ENCODE peak calls at places on chromosomes 16 and 17, in five cellular contexts. One of them, this sample, is unnamed.
A peak's percentile ranks its signal among the peaks of the same experiment; 100 is the strongest.

GRCh38 chr17:279356-279755 is 73.3 kb downstream of the RPH3AL start:
- DNase-seq in WTC11: no peak
- DNase-seq in K562: no peak
- DNase-seq in GM12878: no peak
- DNase-seq in HepG2: no peak
- DNase-seq in this sample: no peak

GRCh38 chr17:64491034-64491860 is 5.6 kb downstream of the POLG2 start:
- DNase-seq in WTC11: peak; percentile 29
- DNase-seq in K562: no peak
- DNase-seq in GM12878: no peak
- DNase-seq in HepG2: peak; percentile 57
- DNase-seq in this sample: no peak

GRCh38 chr17:36935681-36936454 is 1.4 kb upstream of the LHX1 start:
- DNase-seq in WTC11: peak; percentile 74
- DNase-seq in K562: peak; percentile 43
- DNase-seq in GM12878: no peak
- DNase-seq in HepG2: no peak
- DNase-seq in this sample: peak; percentile 83

GRCh38 chr16:71854369-71854948 is 8.7 kb downstream of the ATXN1L start:
- DNase-seq in WTC11: no peak
- DNase-seq in K562: no peak
- DNase-seq in GM12878: no peak
- DNase-seq in HepG2: no peak
- DNase-seq in this sample: no peak

GRCh38 chr16:57023541-57024249 is 34.3 kb downstream of the NLRC5 start:
- DNase-seq in WTC11: no peak
- DNase-seq in K562: no peak
- DNase-seq in GM12878: no peak
- DNase-seq in HepG2: no peak
- DNase-seq in this sample: no peak

GRCh38 chr17:6066183-6066948 is 3.8 kb upstream of the WSCD1 start:
- DNase-seq in WTC11: no peak
- DNase-seq in K562: no peak
- DNase-seq in GM12878: no peak
- DNase-seq in HepG2: no peak
- DNase-seq in this sample: no peak

GRCh38 chr17:40818343-40818732 is 4.1 kb downstream of the KRT10 start:
- DNase-seq in WTC11: no peak
- DNase-seq in K562: no peak
- DNase-seq in GM12878: no peak
- DNase-seq in HepG2: no peak
- DNase-seq in this sample: no peak

GRCh38 chr16:87570938-87571867 is 31.1 kb upstream of the JPH3 start:
- DNase-seq in WTC11: peak; percentile 85
- DNase-seq in K562: peak; percentile 68
- DNase-seq in GM12878: no peak
- DNase-seq in HepG2: peak; percentile 59
- DNase-seq in this sample: peak; percentile 85

GRCh38 chr16:54241525-54241924 is 45.1 kb downstream of the IRX3 start:
- DNase-seq in WTC11: no peak
- DNase-seq in K562: no peak
- DNase-seq in GM12878: no peak
- DNase-seq in HepG2: no peak
- DNase-seq in this sample: no peak

GRCh38 chr17:79913451-79913850 is 74.2 kb upstream of the CBX4 start:
- DNase-seq in WTC11: no peak
- DNase-seq in K562: no peak
- DNase-seq in GM12878: no peak
- DNase-seq in HepG2: no peak
- DNase-seq in this sample: no peak

GRCh38 chr17:52383493-52384100 is 225.1 kb upstream of the CA10 start:
- DNase-seq in WTC11: peak; percentile 56
- DNase-seq in K562: peak; percentile 13
- DNase-seq in GM12878: no peak
- DNase-seq in HepG2: peak; percentile 71
- DNase-seq in this sample: peak; percentile 69

GRCh38 chr17:68955181-68955841 is at the start of gene ABCA8:
- DNase-seq in WTC11: no peak
- DNase-seq in K562: no peak
- DNase-seq in GM12878: no peak
- DNase-seq in HepG2: no peak
- DNase-seq in this sample: no peak

GRCh38 chr17:9228408-9229159 is 207.3 kb downstream of the NTN1 start:
- DNase-seq in WTC11: no peak
- DNase-seq in K562: no peak
- DNase-seq in GM12878: no peak
- DNase-seq in HepG2: no peak
- DNase-seq in this sample: no peak

GRCh38 chr17:54903375-54903774 is 2.7 kb downstream of the TOM1L1 start:
- DNase-seq in WTC11: no peak
- DNase-seq in K562: no peak
- DNase-seq in GM12878: no peak
- DNase-seq in HepG2: peak; percentile 84
- DNase-seq in this sample: no peak

GRCh38 chr17:39757931-39758873 is 20.5 kb downstream of the GRB7 start:
- DNase-seq in WTC11: no peak
- DNase-seq in K562: no peak
- DNase-seq in GM12878: peak; percentile 90
- DNase-seq in HepG2: no peak
- DNase-seq in this sample: no peak

GRCh38 chr17:74639704-74640142 is 16.2 kb upstream of the CD300E start:
- DNase-seq in WTC11: no peak
- DNase-seq in K562: no peak
- DNase-seq in GM12878: peak; percentile 42
- DNase-seq in HepG2: no peak
- DNase-seq in this sample: no peak

GRCh38 chr16:75279277-75279676 is 27.9 kb upstream of the BCAR1 start:
- DNase-seq in WTC11: no peak
- DNase-seq in K562: no peak
- DNase-seq in GM12878: no peak
- DNase-seq in HepG2: no peak
- DNase-seq in this sample: no peak

GRCh38 chr16:1621851-1622250 is 9.7 kb downstream of the CRAMP1 start:
- DNase-seq in WTC11: no peak
- DNase-seq in K562: no peak
- DNase-seq in GM12878: no peak
- DNase-seq in HepG2: no peak
- DNase-seq in this sample: no peak

GRCh38 chr16:48829911-48830310 is 219.9 kb upstream of the N4BP1 start:
- DNase-seq in WTC11: no peak
- DNase-seq in K562: no peak
- DNase-seq in GM12878: no peak
- DNase-seq in HepG2: no peak
- DNase-seq in this sample: no peak

GRCh38 chr17:40373324-40373723 is 8.8 kb upstream of the GJD3 start:
- DNase-seq in WTC11: no peak
- DNase-seq in K562: no peak
- DNase-seq in GM12878: no peak
- DNase-seq in HepG2: no peak
- DNase-seq in this sample: no peak

GRCh38 chr17:28416703-28417311 is 10.8 kb upstream of the SLC46A1 start:
- DNase-seq in WTC11: peak; percentile 72
- DNase-seq in K562: peak; percentile 57
- DNase-seq in GM12878: no peak
- DNase-seq in HepG2: peak; percentile 87
- DNase-seq in this sample: no peak

GRCh38 chr17:81738801-81739393 is 26.8 kb downstream of the SLC25A10 start:
- DNase-seq in WTC11: no peak
- DNase-seq in K562: no peak
- DNase-seq in GM12878: no peak
- DNase-seq in HepG2: no peak
- DNase-seq in this sample: no peak

GRCh38 chr16:64657316-64658011 is 464.4 kb downstream of the CDH11 start:
- DNase-seq in WTC11: no peak
- DNase-seq in K562: no peak
- DNase-seq in GM12878: no peak
- DNase-seq in HepG2: no peak
- DNase-seq in this sample: no peak

GRCh38 chr16:66382966-66383299 is 16.4 kb downstream of the CDH5 start:
- DNase-seq in WTC11: no peak
- DNase-seq in K562: no peak
- DNase-seq in GM12878: no peak
- DNase-seq in HepG2: peak; percentile 41
- DNase-seq in this sample: no peak

GRCh38 chr17:79454826-79455225 is 156.0 kb downstream of the RBFOX3 start:
- DNase-seq in WTC11: no peak
- DNase-seq in K562: no peak
- DNase-seq in GM12878: no peak
- DNase-seq in HepG2: no peak
- DNase-seq in this sample: no peak

GRCh38 chr16:30786115-30786935 is 680 bp downstream of the ZNF629 start:
- DNase-seq in WTC11: peak; percentile 38
- DNase-seq in K562: peak; percentile 85
- DNase-seq in GM12878: no peak
- DNase-seq in HepG2: peak; percentile 60
- DNase-seq in this sample: peak; percentile 62

GRCh38 chr17:49252148-49252682 is 21.6 kb upstream of the PHOSPHO1 start:
- DNase-seq in WTC11: no peak
- DNase-seq in K562: peak; percentile 60
- DNase-seq in GM12878: no peak
- DNase-seq in HepG2: peak; percentile 42
- DNase-seq in this sample: no peak

GRCh38 chr17:7858487-7858832 is 657 bp downstream of the CYB5D1 start:
- DNase-seq in WTC11: peak; percentile 72
- DNase-seq in K562: peak; percentile 44
- DNase-seq in GM12878: no peak
- DNase-seq in HepG2: peak; percentile 52
- DNase-seq in this sample: no peak

GRCh38 chr16:15857779-15858560 is 1.1 kb upstream of the MYH11 start:
- DNase-seq in WTC11: peak; percentile 69
- DNase-seq in K562: no peak
- DNase-seq in GM12878: no peak
- DNase-seq in HepG2: no peak
- DNase-seq in this sample: no peak

GRCh38 chr16:31134625-31135534 is 647 bp downstream of the PRSS8 start:
- DNase-seq in WTC11: peak; percentile 63
- DNase-seq in K562: peak; percentile 19
- DNase-seq in GM12878: no peak
- DNase-seq in HepG2: no peak
- DNase-seq in this sample: no peak

GRCh38 chr16:66382171-66382965 is 15.9 kb downstream of the CDH5 start:
- DNase-seq in WTC11: peak; percentile 16
- DNase-seq in K562: no peak
- DNase-seq in GM12878: no peak
- DNase-seq in HepG2: no peak
- DNase-seq in this sample: no peak

GRCh38 chr16:25297151-25297787 is 39.6 kb upstream of the ZKSCAN2 start:
- DNase-seq in WTC11: no peak
- DNase-seq in K562: no peak
- DNase-seq in GM12878: no peak
- DNase-seq in HepG2: no peak
- DNase-seq in this sample: no peak

GRCh38 chr16:46883353-46883689 is 841 bp upstream of the GPT2 start:
- DNase-seq in WTC11: no peak
- DNase-seq in K562: no peak
- DNase-seq in GM12878: no peak
- DNase-seq in HepG2: peak; percentile 97
- DNase-seq in this sample: no peak

GRCh38 chr17:9313346-9313745 is 262.3 kb downstream of the STX8 start:
- DNase-seq in WTC11: no peak
- DNase-seq in K562: no peak
- DNase-seq in GM12878: no peak
- DNase-seq in HepG2: no peak
- DNase-seq in this sample: no peak

GRCh38 chr17:78933959-78934568 is 8.9 kb upstream of the TIMP2 start:
- DNase-seq in WTC11: peak; percentile 44
- DNase-seq in K562: no peak
- DNase-seq in GM12878: no peak
- DNase-seq in HepG2: peak; percentile 77
- DNase-seq in this sample: peak; percentile 63

GRCh38 chr17:3974138-3974687 is 10.0 kb upstream of the ATP2A3 start:
- DNase-seq in WTC11: no peak
- DNase-seq in K562: peak; percentile 70
- DNase-seq in GM12878: no peak
- DNase-seq in HepG2: no peak
- DNase-seq in this sample: no peak

GRCh38 chr16:10579575-10579964 is 828 bp downstream of the EMP2 start:
- DNase-seq in WTC11: no peak
- DNase-seq in K562: no peak
- DNase-seq in GM12878: no peak
- DNase-seq in HepG2: no peak
- DNase-seq in this sample: no peak

DNA sequence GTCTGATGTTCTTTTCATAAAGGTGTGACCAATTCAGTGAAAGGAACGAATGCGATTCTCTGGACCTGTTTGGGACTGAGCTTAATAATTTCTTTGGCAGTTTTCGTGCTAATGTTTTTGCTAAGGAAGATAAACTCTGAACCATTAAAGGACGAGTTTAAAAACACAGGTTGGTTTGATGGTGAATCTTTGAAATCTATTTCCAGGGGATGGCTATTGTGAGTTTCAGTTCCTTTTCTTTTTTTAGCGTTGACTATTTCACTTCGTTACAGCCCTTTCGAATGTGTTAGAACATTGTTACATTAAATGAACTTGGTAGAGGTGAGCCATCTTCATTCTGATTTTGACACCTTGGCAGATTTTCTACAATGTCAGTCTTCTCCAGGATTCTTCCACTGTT is 1.2 kb downstream of the TNFRSF17 start:
- DNase-seq in WTC11: no peak
- DNase-seq in K562: no peak
- DNase-seq in GM12878: peak; percentile 76
- DNase-seq in HepG2: no peak
- DNase-seq in this sample: no peak
- TF ChIP-seq ATF2 in WTC11: no peak
- TF ChIP-seq ATF2 in K562: no peak
- TF ChIP-seq ATF2 in GM12878: peak; percentile 84
- TF ChIP-seq ATF2 in HepG2: no peak
- TF ChIP-seq ATF2 in this sample: no peak

GRCh38 chr17:73286863-73287296 is 24.9 kb downstream of the CDC42EP4 start:
- DNase-seq in WTC11: no peak
- DNase-seq in K562: peak; percentile 40
- DNase-seq in GM12878: no peak
- DNase-seq in HepG2: no peak
- DNase-seq in this sample: no peak
- TF ChIP-seq ATF2 in WTC11: no peak
- TF ChIP-seq ATF2 in K562: no peak
- TF ChIP-seq ATF2 in GM12878: no peak
- TF ChIP-seq ATF2 in HepG2: no peak
- TF ChIP-seq ATF2 in this sample: no peak

GRCh38 chr16:11955713-11956123 is 9.3 kb upstream of the TNFRSF17 start:
- DNase-seq in WTC11: no peak
- DNase-seq in K562: no peak
- DNase-seq in GM12878: no peak
- DNase-seq in HepG2: no peak
- DNase-seq in this sample: no peak
- TF ChIP-seq ATF2 in WTC11: no peak
- TF ChIP-seq ATF2 in K562: no peak
- TF ChIP-seq ATF2 in GM12878: no peak
- TF ChIP-seq ATF2 in HepG2: no peak
- TF ChIP-seq ATF2 in this sample: no peak

GRCh38 chr16:84303023-84303422 is 8.3 kb downstream of the WFDC1 start:
- DNase-seq in WTC11: no peak
- DNase-seq in K562: no peak
- DNase-seq in GM12878: no peak
- DNase-seq in HepG2: no peak
- DNase-seq in this sample: no peak
- TF ChIP-seq ATF2 in WTC11: no peak
- TF ChIP-seq ATF2 in K562: no peak
- TF ChIP-seq ATF2 in GM12878: no peak
- TF ChIP-seq ATF2 in HepG2: no peak
- TF ChIP-seq ATF2 in this sample: no peak

This sample was measured in H1.